ENCODE peak calls at places on chromosome X, in eight cellular contexts. D is colonic mucosa; C is spleen; B is adrenal gland; P is CD8-positive, alpha-beta T cell; A is pancreas; R is testis; I is suprapubic skin. Y is an unnamed sample. For H3K36me3, the result is how much of the 10 kb centered on the place peaks cover.

GRCh38 chrX:16836371-16836770 is 33.8 kb downstream of the RBBP7 start:
- DNase-seq in D (peak), C (no peak), B (peak), P (no peak), A (peak), R (no peak), I (no peak), Y (no peak)

GRCh38 chrX:10750581-10750980 is 130.2 kb upstream of the MID1 start:
- DNase-seq in D (no peak), C (no peak), B (no peak), P (no peak), A (no peak), R (no peak), I (no peak), Y (no peak)

GRCh38 chrX:119942831-119943184 is 743 bp downstream of the NKAP start:
- DNase-seq in D (no peak), C (no peak), B (no peak), P (no peak), A (no peak), R (no peak), I (no peak), Y (no peak)

GRCh38 chrX:153032397-153033118 is 23.7 kb upstream of the PNMA3 start:
- DNase-seq in D (peak), C (peak), B (peak), P (peak), A (peak), R (peak), I (peak), Y (peak)

GRCh38 chrX:13581554-13581953 is 12.2 kb downstream of the EGFL6 start:
- DNase-seq in D (no peak), C (no peak), B (no peak), P (no peak), A (no peak), R (no peak), I (no peak), Y (no peak)

GRCh38 chrX:39096599-39096998 is 295.3 kb downstream of the MID1IP1 start:
- DNase-seq in D (no peak), C (no peak), B (no peak), P (no peak), A (no peak), R (no peak), I (no peak), Y (no peak)

GRCh38 chrX:72308566-72309296 is 3.0 kb upstream of the CITED1 start:
- DNase-seq in D (peak), C (peak), B (peak), P (no peak), A (peak), R (peak), I (no peak), Y (peak)

GRCh38 chrX:39826813-39827543 is 270.8 kb downstream of the BCOR start:
- DNase-seq in D (no peak), C (no peak), B (no peak), P (no peak), A (no peak), R (no peak), I (no peak), Y (no peak)

GRCh38 chrX:136496768-136497555 is 430 bp upstream of the HTATSF1 start:
- DNase-seq in D (peak), C (peak), B (peak), P (peak), A (peak), R (peak), I (peak), Y (peak)

GRCh38 chrX:49041683-49042529 is 1.3 kb downstream of the TFE3 start:
- DNase-seq in D (no peak), C (no peak), B (no peak), P (no peak), A (no peak), R (no peak), I (no peak), Y (no peak)

GRCh38 chrX:113392355-113392754 is 551.7 kb upstream of the AMOT start:
- DNase-seq in D (no peak), C (peak), B (no peak), P (no peak), A (no peak), R (no peak), I (no peak), Y (no peak)

GRCh38 chrX:56219702-56220101 is 12.5 kb upstream of the KLF8 start:
- DNase-seq in D (no peak), C (no peak), B (no peak), P (no peak), A (no peak), R (no peak), I (no peak), Y (peak)

GRCh38 chrX:276588-277171 is 4.5 kb upstream of the PLCXD1 start:
- DNase-seq in D (peak), C (peak), B (peak), P (no peak), A (peak), R (no peak), I (no peak), Y (no peak)

GRCh38 chrX:38304010-38304409 is 23.3 kb downstream of the RPGR start:
- DNase-seq in D (no peak), C (no peak), B (no peak), P (no peak), A (no peak), R (no peak), I (no peak), Y (no peak)

GRCh38 chrX:77595848-77596247 is 148.7 kb downstream of the FGF16 start:
- DNase-seq in D (no peak), C (no peak), B (no peak), P (no peak), A (no peak), R (no peak), I (no peak), Y (no peak)

GRCh38 chrX:86021652-86022289 is 25.6 kb downstream of the CHM start:
- DNase-seq in D (no peak), C (no peak), B (no peak), P (no peak), A (no peak), R (no peak), I (no peak), Y (no peak)

GRCh38 chrX:143869018-143869417 is 14.9 kb upstream of the UBE2NL start:
- DNase-seq in D (no peak), C (no peak), B (no peak), P (no peak), A (no peak), R (no peak), I (no peak), Y (no peak)

GRCh38 chrX:7228226-7228625 is 80.3 kb upstream of the PUDP start:
- DNase-seq in D (no peak), C (no peak), B (no peak), P (no peak), A (no peak), R (no peak), I (no peak), Y (peak)

GRCh38 chrX:54865208-54865607 is 55.4 kb upstream of the TRO start:
- DNase-seq in D (no peak), C (no peak), B (no peak), P (no peak), A (no peak), R (no peak), I (no peak), Y (no peak)

GRCh38 chrX:38941675-38942074 is 140.4 kb downstream of the MID1IP1 start:
- DNase-seq in D (no peak), C (no peak), B (no peak), P (no peak), A (no peak), R (no peak), I (no peak), Y (no peak)

GRCh38 chrX:121641560-121641959 is 594.1 kb downstream of the GLUD2 start:
- DNase-seq in D (no peak), C (no peak), B (no peak), P (no peak), A (no peak), R (no peak), I (no peak), Y (peak)

GRCh38 chrX:112211459-112211858 is 128.9 kb upstream of the TRPC5 start:
- DNase-seq in D (no peak), C (no peak), B (no peak), P (no peak), A (no peak), R (no peak), I (no peak), Y (no peak)

GRCh38 chrX:150700107-150700506 is 6.9 kb downstream of the MTMR1 start:
- DNase-seq in D (no peak), C (no peak), B (no peak), P (no peak), A (no peak), R (no peak), I (no peak), Y (no peak)

GRCh38 chrX:85828771-85829170 is 218.6 kb downstream of the CHM start:
- DNase-seq in D (no peak), C (no peak), B (no peak), P (no peak), A (no peak), R (no peak), I (no peak), Y (no peak)

GRCh38 chrX:15673970-15674369 is 9.4 kb upstream of the CLTRN start:
- DNase-seq in D (no peak), C (no peak), B (no peak), P (no peak), A (no peak), R (no peak), I (no peak), Y (no peak)
- H3K27ac ChIP-seq in D (peak), C (peak), B (peak), P (no peak), A (peak), R (peak), I (peak), Y (peak)

GRCh38 chrX:46577116-46578005 is 3.8 kb downstream of the CHST7 start:
- DNase-seq in D (no peak), C (no peak), B (no peak), P (no peak), A (no peak), R (no peak), I (no peak), Y (no peak)
- H3K4me3 ChIP-seq in D (no peak), C (peak), B (no peak), P (no peak), A (no peak), R (no peak), I (peak), Y (no peak)

GRCh38 chrX:1389993-1390285 is 2.0 kb downstream of the SLC25A6 start:
- DNase-seq in D (no peak), C (peak), B (peak), P (no peak), A (no peak), R (peak), I (no peak), Y (no peak)

GRCh38 chrX:1390621-1391369 is 1.1 kb downstream of the SLC25A6 start:
- DNase-seq in D (no peak), C (peak), B (peak), P (no peak), A (no peak), R (peak), I (peak), Y (no peak)

GRCh38 chrX:1392376-1393130 is 640 bp upstream of the SLC25A6 start:
- DNase-seq in D (peak), C (no peak), B (peak), P (no peak), A (peak), R (peak), I (no peak), Y (peak)

GRCh38 chrX:1391370-1391706 is 575 bp downstream of the SLC25A6 start:
- DNase-seq in D (peak), C (no peak), B (peak), P (no peak), A (peak), R (no peak), I (no peak), Y (peak)

DNA sequence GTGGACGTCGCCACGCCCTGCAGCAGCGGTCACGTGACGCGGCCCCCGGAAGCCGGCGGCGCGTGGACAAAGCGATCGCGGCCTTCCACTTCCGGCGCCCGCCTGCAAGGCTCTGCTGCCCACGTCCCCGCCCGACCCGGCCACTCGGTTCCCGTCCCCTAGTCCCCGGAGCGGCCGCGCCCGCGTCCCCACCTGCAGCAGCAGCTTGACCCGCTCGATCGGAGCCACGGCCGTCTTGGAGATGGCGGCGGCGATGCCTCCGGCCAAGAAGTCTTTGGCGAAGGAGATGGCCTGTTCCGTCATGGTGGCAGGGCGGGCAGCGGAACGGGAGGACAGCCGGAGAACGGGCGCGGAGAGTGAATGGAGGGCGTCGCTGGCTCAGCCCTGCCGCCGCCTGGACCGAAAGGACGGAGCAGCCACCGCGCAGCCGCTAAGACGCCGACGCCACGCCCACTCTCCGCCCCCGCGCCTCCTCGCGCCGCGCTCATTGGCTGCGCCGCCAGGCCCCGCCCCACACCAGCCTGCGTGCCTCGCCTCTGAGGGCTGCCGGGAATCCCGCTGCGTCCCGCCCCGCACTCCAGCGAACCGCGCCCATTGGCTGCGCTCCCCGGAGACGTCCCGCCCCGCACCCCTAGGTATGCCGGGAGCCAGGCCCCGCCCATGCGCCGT is at the start of gene SLC25A6:
- DNase-seq in D (peak), C (peak), B (peak), P (peak), A (peak), R (peak), I (peak), Y (peak)
- H3K36me3 ChIP-seq in D (under half), C (under half), B (under half), P (under half), A (under half), R (under half), I (under half), Y (under half)

GRCh38 chrX:41470706-41471105 is 23.6 kb downstream of the NYX start:
- DNase-seq in D (no peak), C (no peak), B (no peak), P (no peak), A (no peak), R (no peak), I (no peak), Y (no peak)

GRCh38 chrX:41471786-41472185 is 24.6 kb downstream of the NYX start:
- DNase-seq in D (no peak), C (no peak), B (no peak), P (no peak), A (no peak), R (no peak), I (no peak), Y (no peak)

GRCh38 chrX:41472231-41472815 is 25.2 kb downstream of the NYX start:
- DNase-seq in D (no peak), C (no peak), B (no peak), P (no peak), A (no peak), R (no peak), I (no peak), Y (no peak)

GRCh38 chrX:41473936-41474725 is 27.0 kb downstream of the NYX start:
- DNase-seq in D (no peak), C (no peak), B (no peak), P (no peak), A (no peak), R (no peak), I (no peak), Y (no peak)

GRCh38 chrX:41468647-41469323 is 21.6 kb downstream of the NYX start:
- DNase-seq in D (no peak), C (peak), B (no peak), P (no peak), A (no peak), R (peak), I (no peak), Y (no peak)
- H3K27ac ChIP-seq in D (no peak), C (no peak), B (no peak), P (no peak), A (no peak), R (no peak), I (peak), Y (no peak)

GRCh38 chrX:47316276-47317025 is 53.9 kb upstream of the ZNF157 start:
- DNase-seq in D (no peak), C (peak), B (no peak), P (no peak), A (no peak), R (no peak), I (no peak), Y (no peak)

GRCh38 chrX:47321978-47322377 is 48.4 kb upstream of the ZNF157 start:
- DNase-seq in D (no peak), C (peak), B (no peak), P (no peak), A (no peak), R (no peak), I (no peak), Y (no peak)

DNA sequence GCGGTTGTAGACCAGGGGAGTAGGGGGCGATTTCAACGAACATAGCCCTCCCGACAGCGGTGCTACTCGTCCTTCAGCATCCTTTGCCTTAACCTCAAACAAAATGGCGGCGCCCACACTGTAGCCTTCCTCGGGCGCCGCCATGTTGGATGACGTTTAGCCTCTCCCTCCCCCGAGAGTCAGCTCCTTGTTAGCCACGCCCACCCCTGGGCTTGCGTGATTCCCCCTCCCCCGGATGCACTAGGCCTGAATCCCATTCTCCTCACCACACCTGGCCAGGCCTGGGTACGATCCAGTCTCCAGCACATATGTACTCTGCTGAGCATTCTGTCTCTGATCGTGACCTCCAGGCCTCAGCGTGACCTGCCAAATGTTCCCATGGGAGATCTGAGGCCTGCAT is 49.0 kb upstream of the ZNF157 start:
- DNase-seq in D (no peak), C (peak), B (peak), P (no peak), A (peak), R (peak), I (peak), Y (no peak)
- H3K4me3 ChIP-seq in D (no peak), C (no peak), B (no peak), P (no peak), A (no peak), R (no peak), I (no peak), Y (no peak)

DNA sequence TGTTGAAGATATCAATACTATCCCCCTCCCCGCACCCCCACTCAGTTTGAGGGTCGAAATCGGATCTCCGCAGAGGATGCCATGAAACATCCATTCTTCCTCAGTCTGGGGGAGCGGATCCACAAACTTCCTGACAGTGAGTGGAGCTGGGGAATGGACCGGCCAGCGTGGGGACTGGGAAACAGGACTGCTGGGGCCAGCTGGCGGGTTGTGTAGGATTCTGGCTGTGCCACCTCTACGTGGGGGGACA is 5.5 kb upstream of the USP11 start:
- DNase-seq in D (no peak), C (no peak), B (no peak), P (no peak), A (no peak), R (no peak), I (no peak), Y (no peak)
- H3K36me3 ChIP-seq in D (under half), C (half or more), B (under half), P (under half), A (under half), R (under half), I (half or more), Y (under half)

GRCh38 chrX:103647630-103648029 is 18.9 kb downstream of the TCEAL1 start:
- DNase-seq in D (no peak), C (no peak), B (no peak), P (no peak), A (no peak), R (no peak), I (no peak), Y (no peak)

GRCh38 chrX:103656623-103657022 is 27.8 kb downstream of the TCEAL1 start:
- DNase-seq in D (no peak), C (no peak), B (peak), P (no peak), A (no peak), R (no peak), I (no peak), Y (no peak)

DNA sequence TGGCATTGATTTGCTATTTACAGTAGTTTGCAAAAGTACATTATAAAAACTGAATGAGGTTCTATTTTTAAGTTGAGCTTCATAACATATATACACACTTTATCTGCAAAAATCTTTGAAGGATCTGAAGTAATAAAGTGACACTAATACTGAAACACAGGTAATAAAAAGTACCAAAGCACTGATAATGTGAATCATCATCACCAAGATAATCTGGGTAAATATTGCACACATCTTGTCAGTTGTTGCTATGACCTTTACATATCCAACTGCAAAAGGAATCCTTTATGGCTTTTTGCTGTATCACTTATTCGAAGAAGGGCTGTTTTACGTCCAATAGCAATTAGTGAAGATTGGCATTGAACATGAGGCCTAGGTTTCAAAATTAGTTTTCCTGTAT is 22.6 kb downstream of the TCEAL1 start:
- DNase-seq in D (no peak), C (no peak), B (no peak), P (no peak), A (no peak), R (no peak), I (no peak), Y (no peak)
- H3K27ac ChIP-seq in D (no peak), C (no peak), B (no peak), P (no peak), A (no peak), R (no peak), I (no peak), Y (no peak)

DNA sequence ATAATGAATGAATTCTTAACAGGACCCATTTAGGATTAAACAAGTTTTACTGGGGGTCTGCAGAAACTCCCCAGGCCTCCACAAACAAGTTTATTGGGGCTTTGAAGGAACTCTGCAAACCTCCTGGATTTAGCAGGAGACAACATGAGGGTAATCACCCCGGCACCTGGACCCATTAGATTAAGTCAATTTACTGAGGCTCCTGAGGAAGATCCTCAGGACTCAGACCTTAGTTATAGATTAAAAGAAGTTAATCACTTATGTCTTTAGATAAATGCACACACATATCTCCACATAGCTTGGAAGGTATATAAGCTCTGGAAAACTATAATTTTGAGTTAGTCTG is 29.4 kb downstream of the XG start:
- DNase-seq in D (no peak), C (no peak), B (no peak), P (no peak), A (no peak), R (no peak), I (no peak), Y (no peak)
- H3K4me3 ChIP-seq in D (no peak), C (no peak), B (no peak), P (no peak), A (no peak), R (no peak), I (no peak), Y (no peak)